ENCODE peak calls at places on chromosome 14, in eight cellular contexts. One of them, this sample, is unnamed.

GRCh38 chr14:35558680-35559079 is 24.7 kb downstream of the INSM2 start:
- DNase-seq in A549: no peak
- DNase-seq in left ventricle myocardium superior: no peak
- DNase-seq in type B pancreatic cell: no peak
- DNase-seq in sciatic nerve: no peak
- DNase-seq in skeletal muscle cell: no peak
- DNase-seq in head of caudate nucleus: no peak
- DNase-seq in neuronal stem cell: peak; percentile 61
- DNase-seq in this sample: peak; percentile 43

GRCh38 chr14:105006831-105007592 is 13.9 kb downstream of the CDCA4 start:
- DNase-seq in A549: no peak
- DNase-seq in left ventricle myocardium superior: no peak
- DNase-seq in type B pancreatic cell: no peak
- DNase-seq in sciatic nerve: no peak
- DNase-seq in skeletal muscle cell: no peak
- DNase-seq in head of caudate nucleus: no peak
- DNase-seq in neuronal stem cell: no peak
- DNase-seq in this sample: no peak

GRCh38 chr14:89190779-89191513 is 226.1 kb downstream of the FOXN3 start:
- DNase-seq in A549: no peak
- DNase-seq in left ventricle myocardium superior: no peak
- DNase-seq in type B pancreatic cell: no peak
- DNase-seq in sciatic nerve: no peak
- DNase-seq in skeletal muscle cell: no peak
- DNase-seq in head of caudate nucleus: no peak
- DNase-seq in neuronal stem cell: peak; percentile 14
- DNase-seq in this sample: peak; percentile 31

GRCh38 chr14:86357119-86357518 is 827.2 kb downstream of the FLRT2 start:
- DNase-seq in A549: no peak
- DNase-seq in left ventricle myocardium superior: no peak
- DNase-seq in type B pancreatic cell: no peak
- DNase-seq in sciatic nerve: no peak
- DNase-seq in skeletal muscle cell: no peak
- DNase-seq in head of caudate nucleus: no peak
- DNase-seq in neuronal stem cell: no peak
- DNase-seq in this sample: no peak

GRCh38 chr14:75375983-75376382 is 51.8 kb upstream of the JDP2 start:
- DNase-seq in A549: no peak
- DNase-seq in left ventricle myocardium superior: no peak
- DNase-seq in type B pancreatic cell: no peak
- DNase-seq in sciatic nerve: no peak
- DNase-seq in skeletal muscle cell: no peak
- DNase-seq in head of caudate nucleus: no peak
- DNase-seq in neuronal stem cell: no peak
- DNase-seq in this sample: no peak

GRCh38 chr14:105087963-105088811 is 23.0 kb upstream of the GPR132 start:
- DNase-seq in A549: peak; percentile 95
- DNase-seq in left ventricle myocardium superior: peak; percentile 78
- DNase-seq in type B pancreatic cell: no peak
- DNase-seq in sciatic nerve: peak; percentile 75
- DNase-seq in skeletal muscle cell: no peak
- DNase-seq in head of caudate nucleus: no peak
- DNase-seq in neuronal stem cell: peak; percentile 77
- DNase-seq in this sample: no peak

GRCh38 chr14:89720741-89721315 is 233.7 kb downstream of the EFCAB11 start:
- DNase-seq in A549: no peak
- DNase-seq in left ventricle myocardium superior: peak; percentile 38
- DNase-seq in type B pancreatic cell: no peak
- DNase-seq in sciatic nerve: no peak
- DNase-seq in skeletal muscle cell: no peak
- DNase-seq in head of caudate nucleus: no peak
- DNase-seq in neuronal stem cell: no peak
- DNase-seq in this sample: no peak

GRCh38 chr14:104870368-104871144 is 5.5 kb downstream of the CEP170B start:
- DNase-seq in A549: no peak
- DNase-seq in left ventricle myocardium superior: peak; percentile 40
- DNase-seq in type B pancreatic cell: no peak
- DNase-seq in sciatic nerve: peak; percentile 56
- DNase-seq in skeletal muscle cell: no peak
- DNase-seq in head of caudate nucleus: no peak
- DNase-seq in neuronal stem cell: no peak
- DNase-seq in this sample: no peak

GRCh38 chr14:55846852-55847471 is 267.0 kb downstream of the KTN1 start:
- DNase-seq in A549: no peak
- DNase-seq in left ventricle myocardium superior: peak; percentile 43
- DNase-seq in type B pancreatic cell: no peak
- DNase-seq in sciatic nerve: no peak
- DNase-seq in skeletal muscle cell: peak; percentile 30
- DNase-seq in head of caudate nucleus: no peak
- DNase-seq in neuronal stem cell: no peak
- DNase-seq in this sample: no peak